ENCODE peak calls at places on chromosomes 2 and 18, in four cellular contexts. N, R, K and U are unnamed samples.
A peak's percentile ranks its signal among the peaks of the same experiment; 100 is the strongest.

GRCh38 chr2:46915281-46915810 is at the start of gene MCFD2:
- DNase-seq in N (peak; percentile 84), R (peak; percentile 12), K (no peak), U (no peak)

GRCh38 chr2:128494640-128495321 is 176.1 kb upstream of the HS6ST1 start:
- DNase-seq in N (peak; percentile 43), R (no peak), K (peak; percentile 68), U (peak; percentile 77)

GRCh38 chr18:58360324-58360723 is 268.6 kb downstream of the ALPK2 start:
- DNase-seq in N (no peak), R (no peak), K (no peak), U (no peak)

GRCh38 chr2:46855805-46856204 is 59.8 kb downstream of the MCFD2 start:
- DNase-seq in N (no peak), R (peak; percentile 82), K (no peak), U (no peak)

GRCh38 chr2:30601375-30601774 is 154.3 kb downstream of the LCLAT1 start:
- DNase-seq in N (no peak), R (no peak), K (no peak), U (no peak)

GRCh38 chr2:11245322-11245721 is 90.1 kb downstream of the SLC66A3 start:
- DNase-seq in N (no peak), R (no peak), K (no peak), U (no peak)

GRCh38 chr2:126656311-126657145 is 570 bp downstream of the GYPC start:
- DNase-seq in N (no peak), R (no peak), K (peak; percentile 56), U (no peak)

GRCh38 chr2:192669505-192670082 is 474.9 kb upstream of the TMEFF2 start:
- DNase-seq in N (no peak), R (no peak), K (no peak), U (no peak)

GRCh38 chr2:161898633-161899032 is 175.4 kb downstream of the DPP4 start:
- DNase-seq in N (no peak), R (no peak), K (no peak), U (no peak)

GRCh38 chr18:12857215-12857924 is 26.7 kb downstream of the PTPN2 start:
- DNase-seq in N (no peak), R (no peak), K (no peak), U (no peak)

GRCh38 chr2:201978333-201978732 is 55.3 kb upstream of the FZD7 start:
- DNase-seq in N (no peak), R (no peak), K (no peak), U (no peak)

GRCh38 chr2:172098650-172099471 is 3.8 kb downstream of the DLX2 start:
- DNase-seq in N (no peak), R (peak; percentile 76), K (peak; percentile 67), U (no peak)

GRCh38 chr2:36486546-36487044 is 111.4 kb downstream of the FEZ2 start:
- DNase-seq in N (no peak), R (peak; percentile 16), K (peak; percentile 23), U (no peak)

GRCh38 chr2:28567076-28567471 is 71.2 kb downstream of the PLB1 start:
- DNase-seq in N (no peak), R (no peak), K (no peak), U (no peak)

DNA sequence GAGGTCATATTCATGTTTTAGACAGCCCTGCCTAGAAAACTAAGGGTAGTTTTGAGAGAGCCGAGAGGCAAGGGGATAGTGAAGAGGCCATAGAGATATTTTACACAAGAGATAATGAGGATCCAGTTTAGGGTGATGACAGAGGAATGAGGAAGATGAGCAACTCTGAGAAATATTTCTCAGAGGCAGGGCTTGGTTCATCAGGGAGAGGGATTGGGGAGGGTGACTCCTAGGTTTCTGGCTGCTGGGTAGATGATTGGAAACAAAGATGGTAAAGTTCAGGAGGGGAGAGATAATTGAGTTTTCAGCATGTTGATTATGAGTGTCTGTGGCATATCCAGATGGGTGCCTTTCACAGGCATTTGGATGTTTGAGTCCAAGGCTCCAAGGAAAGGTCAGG is 7.3 kb downstream of the MYL12B start:
- DNase-seq in N (no peak), R (no peak), K (no peak), U (no peak)
- H3K4me1 ChIP-seq in N (peaks cover 63% of the 10 kb centered on the region), R (peaks cover 53% of the 10 kb centered on the region), K (peaks cover 5% of the 10 kb centered on the region), U (peaks cover 81% of the 10 kb centered on the region)

DNA sequence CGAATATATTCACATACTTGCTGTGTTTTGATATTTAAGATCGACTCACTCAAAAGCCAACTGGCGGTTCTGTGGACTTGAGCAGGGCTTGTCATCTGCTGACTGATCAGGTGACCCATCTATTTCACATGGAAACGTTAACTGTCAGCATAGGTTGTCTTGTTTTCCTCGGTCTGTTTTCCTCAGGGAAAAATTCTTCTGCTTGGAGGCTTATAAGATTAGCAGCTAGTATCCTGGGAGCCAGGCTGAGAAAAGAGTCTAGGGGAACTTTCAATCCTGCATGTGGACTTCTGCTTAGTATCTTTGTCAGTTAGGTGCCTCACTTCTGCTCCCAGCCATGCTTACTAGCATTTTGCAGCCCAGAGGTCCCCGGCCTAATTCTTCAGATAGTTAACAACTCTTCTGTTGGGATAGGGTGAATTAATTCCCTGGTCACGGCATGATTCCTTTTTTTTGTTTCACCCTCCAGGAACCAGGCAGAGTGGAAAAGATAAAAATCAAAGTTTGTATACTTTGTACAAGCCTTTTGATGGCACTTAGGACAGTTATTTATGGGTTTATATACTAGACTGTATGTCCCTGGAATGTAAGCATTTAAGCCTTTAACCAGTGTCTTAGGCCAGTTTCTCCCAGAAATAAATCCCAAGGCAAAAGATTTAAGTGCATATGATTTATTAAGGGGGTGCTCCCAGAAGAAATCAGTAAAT is 226.0 kb downstream of the GULP1 start:
- DNase-seq in N (no peak), R (no peak), K (peak; percentile 65), U (no peak)
- H3K4me1 ChIP-seq in N (no peaks in the 10 kb centered on the region), R (peaks cover 3% of the 10 kb centered on the region), K (peaks cover 25% of the 10 kb centered on the region), U (peaks cover 5% of the 10 kb centered on the region)

GRCh38 chr2:206804326-206804725 is 38.9 kb downstream of the FASTKD2 start:
- DNase-seq in N (no peak), R (peak; percentile 4), K (no peak), U (no peak)

GRCh38 chr2:206801417-206801772 is 36.0 kb downstream of the FASTKD2 start:
- DNase-seq in N (no peak), R (no peak), K (no peak), U (no peak)

GRCh38 chr2:206800501-206801416 is 35.4 kb downstream of the FASTKD2 start:
- DNase-seq in N (no peak), R (peak; percentile 69), K (peak; percentile 83), U (no peak)

GRCh38 chr2:206805922-206806607 is 40.7 kb downstream of the FASTKD2 start:
- DNase-seq in N (no peak), R (no peak), K (no peak), U (no peak)

GRCh38 chr2:206802654-206803514 is 37.5 kb downstream of the FASTKD2 start:
- DNase-seq in N (no peak), R (no peak), K (no peak), U (no peak)
- H3K4me1 ChIP-seq in N (peaks cover 8% of the 10 kb centered on the region), R (no peaks in the 10 kb centered on the region), K (peaks cover 15% of the 10 kb centered on the region), U (peaks cover 4% of the 10 kb centered on the region)

GRCh38 chr2:97991081-97991856 is 4.5 kb downstream of the TMEM131 start:
- DNase-seq in N (no peak), R (no peak), K (no peak), U (no peak)
- H3K4me1 ChIP-seq in N (peaks cover 49% of the 10 kb centered on the region), R (peaks cover 18% of the 10 kb centered on the region), K (peaks cover 4% of the 10 kb centered on the region), U (peaks cover 43% of the 10 kb centered on the region)

GRCh38 chr2:84925336-84925723 is 19.9 kb downstream of the TMSB10 start:
- DNase-seq in N (no peak), R (peak; percentile 93), K (no peak), U (no peak)

GRCh38 chr2:84923009-84923408 is 17.6 kb downstream of the TMSB10 start:
- DNase-seq in N (no peak), R (no peak), K (no peak), U (no peak)

GRCh38 chr2:84927275-84927627 is 21.8 kb downstream of the TMSB10 start:
- DNase-seq in N (no peak), R (no peak), K (no peak), U (no peak)

GRCh38 chr2:84925724-84926376 is 20.4 kb downstream of the TMSB10 start:
- DNase-seq in N (peak; percentile 98), R (peak; percentile 91), K (peak; percentile 96), U (peak; percentile 93)

DNA sequence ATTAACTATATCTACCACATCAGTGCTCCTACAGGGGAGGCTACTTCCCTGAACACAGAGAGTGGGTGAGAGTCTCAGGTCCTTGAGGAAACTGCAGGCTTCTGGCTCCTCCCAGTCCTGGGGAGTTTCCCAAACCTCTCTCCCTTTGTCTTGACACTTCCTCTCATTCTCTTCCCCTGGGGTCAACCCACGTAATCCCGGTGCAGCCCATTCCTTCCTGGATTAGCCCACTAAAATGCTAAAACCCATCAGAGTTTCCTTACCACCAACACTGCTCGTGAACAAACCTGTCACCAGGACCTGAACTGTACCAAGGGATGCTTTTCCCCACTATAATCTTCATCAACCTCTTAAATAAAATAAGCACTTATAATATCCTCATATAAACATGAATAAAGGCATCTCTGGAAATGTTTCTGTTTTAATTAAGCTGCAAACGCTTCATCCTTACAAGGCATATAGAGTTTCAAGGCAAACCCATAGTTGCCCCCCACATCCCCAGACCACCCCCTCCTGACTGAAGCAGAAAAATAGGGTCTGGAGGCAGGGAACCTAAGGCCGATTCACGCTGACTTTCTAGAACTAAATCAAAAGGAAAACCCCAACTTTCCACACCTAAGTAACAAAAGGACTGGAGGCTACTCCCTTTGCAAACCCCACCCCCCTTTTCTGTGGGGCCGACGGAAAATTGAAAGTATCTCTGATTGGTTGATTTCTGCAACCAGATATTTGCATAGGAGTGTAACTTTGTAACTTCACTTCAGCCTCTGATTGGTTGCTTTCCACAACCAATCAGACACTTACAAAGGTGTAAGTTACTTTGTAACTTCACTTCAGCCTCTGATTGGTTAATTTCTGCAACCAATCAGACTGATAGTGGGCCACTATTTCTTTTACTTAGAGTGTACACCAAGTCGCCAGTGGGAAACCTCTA is 19.0 kb downstream of the TMSB10 start:
- DNase-seq in N (no peak), R (peak; percentile 74), K (no peak), U (no peak)
- H3K4me1 ChIP-seq in N (peaks cover 37% of the 10 kb centered on the region), R (peaks cover 44% of the 10 kb centered on the region), K (no peaks in the 10 kb centered on the region), U (peaks cover 29% of the 10 kb centered on the region)

GRCh38 chr2:185466915-185467314 is 271.7 kb upstream of the FSIP2 start:
- DNase-seq in N (no peak), R (no peak), K (no peak), U (no peak)
- H3K4me1 ChIP-seq in N (no peaks in the 10 kb centered on the region), R (no peaks in the 10 kb centered on the region), K (no peaks in the 10 kb centered on the region), U (no peaks in the 10 kb centered on the region)

GRCh38 chr2:10210336-10210735 is 87.8 kb downstream of the RRM2 start:
- DNase-seq in N (no peak), R (no peak), K (no peak), U (no peak)
- H3K4me1 ChIP-seq in N (no peaks in the 10 kb centered on the region), R (peaks cover 13% of the 10 kb centered on the region), K (no peaks in the 10 kb centered on the region), U (no peaks in the 10 kb centered on the region)

GRCh38 chr2:16675781-16676180 is 10.1 kb upstream of the CYRIA start:
- DNase-seq in N (no peak), R (no peak), K (no peak), U (no peak)
- H3K4me1 ChIP-seq in N (no peaks in the 10 kb centered on the region), R (no peaks in the 10 kb centered on the region), K (no peaks in the 10 kb centered on the region), U (no peaks in the 10 kb centered on the region)